ENCODE peak calls at places on chromosomes 5 and 9, in six cellular contexts. G is PC-3, L is heart right ventricle, Q is astrocyte, K is endodermal cell, N is ovary. E is an unnamed sample.
A peak's percentile ranks its signal among the peaks of the same experiment; 100 is the strongest.

GRCh38 chr9:73183917-73184861 is 32.5 kb downstream of the ANXA1 start:
- DNase-seq in G (peak; percentile 60), L (no peak), Q (no peak), K (no peak), N (no peak), E (no peak)

GRCh38 chr5:173452098-173452497 is 123.9 kb upstream of the STC2 start:
- DNase-seq in G (peak; percentile 71), L (peak; percentile 64), Q (no peak), K (no peak), N (no peak), E (no peak)

GRCh38 chr5:67799732-67800234 is 415.8 kb upstream of the PIK3R1 start:
- DNase-seq in G (no peak), L (peak; percentile 36), Q (peak; percentile 48), K (no peak), N (peak; percentile 39), E (no peak)

GRCh38 chr9:123269316-123269715 is 930 bp upstream of the STRBP start:
- DNase-seq in G (no peak), L (no peak), Q (no peak), K (no peak), N (no peak), E (no peak)

GRCh38 chr9:112971415-112971814 is 40.6 kb downstream of the ZNF883 start:
- DNase-seq in G (peak; percentile 29), L (no peak), Q (no peak), K (peak; percentile 78), N (no peak), E (no peak)

GRCh38 chr9:105901514-105902109 is 207.3 kb downstream of the TMEM38B start:
- DNase-seq in G (peak; percentile 67), L (peak; percentile 13), Q (peak; percentile 6), K (peak; percentile 88), N (no peak), E (no peak)

GRCh38 chr9:137316012-137316981 is 14.2 kb upstream of the NRARP start:
- DNase-seq in G (peak; percentile 51), L (peak; percentile 77), Q (no peak), K (peak; percentile 88), N (peak; percentile 53), E (no peak)

GRCh38 chr9:2655411-2655901 is 33.9 kb downstream of the VLDLR start:
- DNase-seq in G (peak; percentile 84), L (no peak), Q (peak; percentile 96), K (no peak), N (no peak), E (no peak)

GRCh38 chr5:39604491-39604890 is 179.7 kb upstream of the DAB2 start:
- DNase-seq in G (no peak), L (no peak), Q (no peak), K (no peak), N (no peak), E (no peak)

DNA sequence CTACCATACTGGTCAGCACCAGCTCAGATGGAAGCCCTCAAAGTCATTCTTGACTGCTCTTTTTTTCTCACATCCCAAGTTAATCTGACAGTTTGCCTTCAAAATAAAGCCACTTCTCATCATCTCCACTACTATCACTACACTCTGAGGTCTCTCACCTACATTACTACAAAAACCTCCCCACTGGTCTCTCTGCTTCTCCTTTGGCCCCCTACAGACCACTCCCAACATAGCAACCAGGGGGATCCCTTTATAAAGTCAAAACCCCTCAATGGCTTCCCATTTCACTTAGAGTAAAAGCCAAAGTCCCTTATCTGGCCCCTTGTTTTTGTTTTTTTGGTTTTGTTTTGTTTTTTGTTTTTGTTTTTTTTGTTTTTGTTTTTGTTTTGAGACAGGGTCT is 4.6 kb downstream of the ARAP3 start:
- DNase-seq in G (peak; percentile 7), L (no peak), Q (no peak), K (peak; percentile 89), N (no peak), E (no peak)
- TF ChIP-seq CTCF in G (peak; percentile 24), L (no peak), Q (peak; percentile 19), K (peak; percentile 81), N (no peak), E (peak; percentile 44)

DNA sequence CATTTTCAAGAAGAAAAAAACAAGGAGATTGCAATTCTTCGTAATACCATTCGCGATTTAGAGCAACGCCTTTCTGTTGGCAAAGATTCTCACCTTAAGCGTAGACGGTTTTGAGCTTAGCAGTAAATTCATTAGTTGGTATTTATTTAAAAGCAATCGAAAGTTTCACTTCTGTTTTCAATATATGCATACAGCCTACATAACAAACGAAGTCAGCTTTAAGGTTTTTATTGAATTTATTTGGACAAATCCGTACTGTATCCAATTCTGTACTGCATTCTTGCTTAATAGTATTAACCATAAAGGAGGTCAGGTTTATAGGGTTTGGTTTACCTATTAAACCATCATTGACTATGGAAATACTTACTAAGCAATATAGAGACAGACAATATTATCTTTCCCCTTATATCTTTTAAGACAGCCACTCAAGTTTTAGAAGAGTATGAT is 12.0 kb downstream of the SELENOP start:
- DNase-seq in G (no peak), L (no peak), Q (no peak), K (no peak), N (no peak), E (no peak)
- TF ChIP-seq CTCF in G (no peak), L (no peak), Q (no peak), K (no peak), N (no peak), E (no peak)

GRCh38 chr9:131529597-131530545 is 1.2 kb downstream of the UCK1 start:
- DNase-seq in G (no peak), L (no peak), Q (no peak), K (no peak), N (no peak), E (no peak)

GRCh38 chr9:131528886-131529505 is 2.1 kb downstream of the UCK1 start:
- DNase-seq in G (no peak), L (no peak), Q (no peak), K (no peak), N (no peak), E (no peak)

GRCh38 chr9:131530930-131531832 is at the start of gene UCK1:
- DNase-seq in G (peak; percentile 64), L (peak; percentile 79), Q (peak; percentile 55), K (peak; percentile 95), N (peak; percentile 77), E (no peak)

GRCh38 chr9:131528186-131528585 is 2.9 kb downstream of the UCK1 start:
- DNase-seq in G (no peak), L (no peak), Q (no peak), K (no peak), N (no peak), E (no peak)

GRCh38 chr9:131530546-131530929 is 525 bp downstream of the UCK1 start:
- DNase-seq in G (peak; percentile 33), L (peak; percentile 37), Q (no peak), K (peak; percentile 79), N (peak; percentile 44), E (no peak)
- TF ChIP-seq CTCF in G (peak; percentile 14), L (no peak), Q (no peak), K (peak; percentile 40), N (no peak), E (peak; percentile 65)

DNA sequence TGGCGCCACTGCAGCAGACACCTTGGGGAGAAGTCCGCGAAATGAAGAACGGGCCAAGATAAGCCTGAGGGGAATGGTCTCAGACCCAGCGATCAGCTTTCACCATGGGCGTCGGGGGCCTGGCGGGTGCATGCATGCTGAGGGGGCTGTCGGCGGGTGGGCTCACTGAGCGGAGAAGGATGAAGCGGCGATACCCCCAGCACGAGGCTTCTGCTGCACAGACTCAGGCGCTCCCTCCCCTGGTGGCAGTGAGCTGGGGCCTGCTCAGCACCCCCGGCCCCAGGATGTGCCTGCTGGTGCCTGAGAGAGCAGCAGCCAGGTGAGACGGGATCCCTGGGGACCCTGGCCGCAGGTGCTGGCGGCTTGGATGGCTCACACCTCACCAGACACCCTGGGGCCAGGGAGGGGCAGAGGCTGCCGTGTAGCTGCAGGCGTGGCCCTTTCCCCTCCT is 31.2 kb downstream of the CEP72 start:
- DNase-seq in G (no peak), L (no peak), Q (no peak), K (no peak), N (no peak), E (peak; percentile 82)
- TF ChIP-seq CTCF in G (no peak), L (no peak), Q (no peak), K (no peak), N (no peak), E (no peak)

GRCh38 chr9:88388886-88389617 is 808 bp downstream of the SPIN1 start:
- DNase-seq in G (peak; percentile 53), L (peak; percentile 33), Q (peak; percentile 72), K (peak; percentile 91), N (peak; percentile 66), E (no peak)
- TF ChIP-seq CTCF in G (no peak), L (no peak), Q (no peak), K (no peak), N (no peak), E (peak; percentile 28)

GRCh38 chr5:130141689-130142320 is 237.5 kb downstream of the CHSY3 start:
- DNase-seq in G (peak; percentile 55), L (peak; percentile 6), Q (no peak), K (peak; percentile 85), N (no peak), E (no peak)
- TF ChIP-seq CTCF in G (peak; percentile 73), L (peak; percentile 11), Q (peak; percentile 57), K (peak; percentile 93), N (no peak), E (peak; percentile 82)

GRCh38 chr9:129619787-129620668 is 873 bp downstream of the C9orf50 start:
- DNase-seq in G (no peak), L (no peak), Q (peak; percentile 21), K (peak; percentile 78), N (no peak), E (no peak)

GRCh38 chr9:129615407-129616285 is 5.3 kb downstream of the C9orf50 start:
- DNase-seq in G (no peak), L (no peak), Q (no peak), K (no peak), N (no peak), E (no peak)

GRCh38 chr9:129614932-129615331 is 6.0 kb downstream of the C9orf50 start:
- DNase-seq in G (no peak), L (no peak), Q (no peak), K (no peak), N (no peak), E (no peak)

GRCh38 chr9:129613520-129614175 is 7.3 kb downstream of the C9orf50 start:
- DNase-seq in G (no peak), L (no peak), Q (no peak), K (no peak), N (no peak), E (no peak)

DNA sequence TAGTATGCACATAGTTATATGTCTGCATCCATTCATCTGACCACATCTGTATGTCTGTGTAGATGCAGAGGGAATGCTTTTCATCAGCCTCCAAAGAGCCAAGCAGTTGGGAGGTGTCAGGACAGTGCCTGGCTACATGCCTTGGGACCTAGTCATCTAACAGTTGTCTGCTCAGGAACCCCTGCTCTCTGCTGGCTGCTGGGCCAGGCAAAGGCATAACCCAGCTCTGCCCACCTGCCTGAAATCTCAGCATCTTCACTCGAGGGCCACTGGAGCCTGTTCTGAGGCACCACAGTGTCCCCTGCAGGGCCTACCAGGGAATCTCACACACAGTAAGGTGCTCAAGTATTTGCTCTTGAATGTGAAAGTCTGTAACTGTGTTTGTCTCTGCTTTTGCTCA is 3.7 kb downstream of the C9orf50 start:
- DNase-seq in G (peak; percentile 54), L (no peak), Q (peak; percentile 72), K (peak; percentile 83), N (no peak), E (no peak)
- TF ChIP-seq CTCF in G (peak; percentile 60), L (no peak), Q (peak; percentile 55), K (peak; percentile 81), N (no peak), E (peak; percentile 79)

DNA sequence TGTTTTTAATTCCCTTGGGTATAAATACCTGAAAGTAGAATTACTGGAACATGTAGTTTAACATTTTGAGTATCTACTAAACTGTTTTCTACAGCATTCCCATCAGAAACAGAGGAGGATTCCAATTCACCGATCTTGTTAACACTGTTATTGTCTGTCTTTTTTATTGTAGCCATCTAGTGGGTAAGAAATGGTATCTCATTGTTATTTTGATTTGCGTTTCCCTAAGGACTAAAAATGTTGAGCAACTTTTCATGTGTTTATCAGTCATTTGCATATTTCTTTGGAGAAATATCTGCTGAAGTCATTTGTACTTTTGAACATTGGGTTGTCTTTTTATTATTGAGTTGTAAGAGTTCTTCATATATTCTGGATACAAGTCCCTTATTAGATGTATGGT is 135.2 kb upstream of the NFIL3 start:
- DNase-seq in G (no peak), L (no peak), Q (no peak), K (no peak), N (no peak), E (no peak)
- TF ChIP-seq CTCF in G (peak; percentile 21), L (no peak), Q (no peak), K (peak; percentile 28), N (no peak), E (peak; percentile 44)